ENCODE peak calls at places on chromosome 7, in six cellular contexts. I is bronchial epithelial cell, R is AG04450, N is testis, L is cardiac fibroblast, Y is psoas muscle. F is an unnamed sample.

GRCh38 chr7:41313171-41313570 is 389.7 kb downstream of the INHBA start:
- DNase-seq in I (peak; percentile 33), R (no peak), N (no peak), L (peak; percentile 9), Y (no peak), F (peak; percentile 49)

GRCh38 chr7:116727432-116728009 is 55.5 kb downstream of the MET start:
- DNase-seq in I (peak; percentile 57), R (no peak), N (no peak), L (no peak), Y (no peak), F (no peak)

GRCh38 chr7:20554072-20554471 is 61.4 kb upstream of the ABCB5 start:
- DNase-seq in I (no peak), R (no peak), N (no peak), L (no peak), Y (no peak), F (no peak)

GRCh38 chr7:114889646-114890285 is 32.1 kb upstream of the MDFIC start:
- DNase-seq in I (peak; percentile 99), R (peak; percentile 89), N (no peak), L (peak; percentile 98), Y (no peak), F (peak; percentile 100)

GRCh38 chr7:156222151-156222550 is 409.9 kb upstream of the SHH start:
- DNase-seq in I (no peak), R (no peak), N (no peak), L (no peak), Y (no peak), F (no peak)

GRCh38 chr7:159067870-159068787 is 76.5 kb downstream of the VIPR2 start:
- DNase-seq in I (no peak), R (no peak), N (peak; percentile 64), L (peak; percentile 5), Y (peak; percentile 79), F (no peak)

GRCh38 chr7:128404826-128405344 is 4.9 kb downstream of the IMPDH1 start:
- DNase-seq in I (peak; percentile 37), R (no peak), N (no peak), L (no peak), Y (no peak), F (peak; percentile 18)

GRCh38 chr7:47285860-47286491 is 295.9 kb downstream of the TNS3 start:
- DNase-seq in I (no peak), R (no peak), N (no peak), L (no peak), Y (no peak), F (peak; percentile 82)

GRCh38 chr7:158569858-158570239 is 17.8 kb downstream of the PTPRN2 start:
- DNase-seq in I (no peak), R (no peak), N (peak; percentile 27), L (no peak), Y (no peak), F (no peak)

GRCh38 chr7:42151309-42151708 is 85.7 kb downstream of the GLI3 start:
- DNase-seq in I (no peak), R (peak; percentile 27), N (peak; percentile 29), L (no peak), Y (no peak), F (peak; percentile 44)

GRCh38 chr7:46583606-46584005 is 662.5 kb upstream of the IGFBP3 start:
- DNase-seq in I (peak; percentile 75), R (no peak), N (no peak), L (peak; percentile 79), Y (no peak), F (peak; percentile 81)

GRCh38 chr7:2165610-2166594 is 66.8 kb downstream of the MAD1L1 start:
- DNase-seq in I (no peak), R (no peak), N (no peak), L (no peak), Y (no peak), F (peak; percentile 36)

GRCh38 chr7:101686030-101686429 is 56.9 kb upstream of the MYL10 start:
- DNase-seq in I (no peak), R (no peak), N (no peak), L (no peak), Y (no peak), F (no peak)

GRCh38 chr7:30771859-30772429 is 727 bp downstream of the MINDY4 start:
- DNase-seq in I (no peak), R (no peak), N (no peak), L (peak; percentile 22), Y (no peak), F (no peak)

GRCh38 chr7:70920886-70921285 is 211.1 kb upstream of the GALNT17 start:
- DNase-seq in I (no peak), R (no peak), N (no peak), L (no peak), Y (no peak), F (no peak)

GRCh38 chr7:5282464-5283316 is at the start of gene SLC29A4:
- DNase-seq in I (no peak), R (no peak), N (peak; percentile 57), L (no peak), Y (peak; percentile 51), F (no peak)

GRCh38 chr7:22430457-22430856 is 69.5 kb downstream of the STEAP1B start:
- DNase-seq in I (peak; percentile 99), R (peak; percentile 20), N (no peak), L (peak; percentile 92), Y (no peak), F (peak; percentile 76)

GRCh38 chr7:41003031-41003925 is 699.6 kb downstream of the INHBA start:
- DNase-seq in I (peak; percentile 52), R (no peak), N (peak; percentile 82), L (peak; percentile 77), Y (peak; percentile 34), F (peak; percentile 65)

GRCh38 chr7:2201686-2202360 is 30.9 kb downstream of the MAD1L1 start:
- DNase-seq in I (no peak), R (no peak), N (no peak), L (no peak), Y (no peak), F (no peak)

DNA sequence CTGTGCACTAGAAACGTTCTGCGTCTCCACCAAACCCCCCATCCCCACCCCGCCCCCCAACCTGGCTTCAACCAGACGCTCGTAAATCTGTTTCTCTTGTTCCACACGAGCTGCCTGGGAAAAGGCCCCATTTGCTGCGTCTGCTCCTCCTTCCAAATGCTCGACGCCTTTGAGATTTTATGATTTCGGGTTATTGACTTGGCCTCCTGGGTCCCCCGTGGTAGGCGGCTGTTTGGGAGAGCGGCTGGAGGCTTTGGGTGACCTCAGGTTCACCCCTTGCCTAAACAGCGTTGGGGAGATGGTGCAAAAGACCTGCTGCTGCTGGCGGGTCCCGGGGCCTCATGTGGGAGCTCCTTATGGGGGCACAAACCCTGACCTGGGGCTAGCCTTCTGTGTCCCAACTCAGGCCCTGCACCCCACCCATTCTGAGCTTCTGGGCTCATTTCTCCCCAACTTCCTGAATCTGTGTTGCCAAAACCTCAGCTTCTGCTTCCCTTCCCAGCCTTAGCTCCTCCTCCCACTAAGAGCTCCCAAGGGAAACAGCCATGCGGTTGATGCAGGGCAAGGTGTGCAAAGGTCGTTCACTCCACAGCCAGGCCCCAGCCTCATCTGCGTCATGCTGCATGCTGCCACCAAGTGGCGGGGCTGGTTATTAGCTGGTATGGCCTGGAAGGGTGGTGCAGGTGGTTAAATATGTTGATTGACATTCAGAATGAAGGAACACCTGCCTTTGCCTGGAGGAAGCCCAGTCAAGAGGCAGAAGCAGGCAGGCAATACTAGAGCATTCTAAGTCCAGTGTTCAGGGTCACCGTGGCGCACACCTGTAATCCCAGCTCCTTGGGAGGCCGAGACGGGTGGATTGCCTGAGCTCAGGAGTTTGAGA is 49.1 kb upstream of the ELN start:
- DNase-seq in I (peak; percentile 20), R (no peak), N (no peak), L (peak; percentile 50), Y (peak; percentile 69), F (peak; percentile 86)
- TF ChIP-seq CTCF in I (peak; percentile 46), R (peak; percentile 37), N (no peak), L (peak; percentile 53), Y (peak; percentile 62), F (peak; percentile 53)

GRCh38 chr7:44112997-44113763 is 9.0 kb downstream of the AEBP1 start:
- DNase-seq in I (no peak), R (no peak), N (no peak), L (no peak), Y (no peak), F (no peak)

GRCh38 chr7:44113764-44114354 is 9.5 kb downstream of the POLD2 start:
- DNase-seq in I (no peak), R (no peak), N (no peak), L (no peak), Y (no peak), F (no peak)

GRCh38 chr7:44110724-44111635 is 6.8 kb downstream of the AEBP1 start:
- DNase-seq in I (no peak), R (no peak), N (no peak), L (no peak), Y (no peak), F (no peak)

GRCh38 chr7:44111759-44112158 is 7.6 kb downstream of the AEBP1 start:
- DNase-seq in I (no peak), R (no peak), N (no peak), L (no peak), Y (no peak), F (no peak)

GRCh38 chr7:44112231-44112996 is 8.3 kb downstream of the AEBP1 start:
- DNase-seq in I (no peak), R (no peak), N (no peak), L (no peak), Y (no peak), F (no peak)
- H3K4me3 ChIP-seq in I (no peak overlapping the region), R (no peak overlapping the region), N (no peak overlapping the region), L (no peak overlapping the region), Y (no peak overlapping the region), F (no peak overlapping the region)

GRCh38 chr7:34115503-34115902 is 210.2 kb downstream of the BMPER start:
- DNase-seq in I (no peak), R (no peak), N (no peak), L (no peak), Y (no peak), F (no peak)
- TF ChIP-seq CTCF in I (no peak), R (no peak), N (no peak), L (no peak), Y (no peak), F (no peak)

DNA sequence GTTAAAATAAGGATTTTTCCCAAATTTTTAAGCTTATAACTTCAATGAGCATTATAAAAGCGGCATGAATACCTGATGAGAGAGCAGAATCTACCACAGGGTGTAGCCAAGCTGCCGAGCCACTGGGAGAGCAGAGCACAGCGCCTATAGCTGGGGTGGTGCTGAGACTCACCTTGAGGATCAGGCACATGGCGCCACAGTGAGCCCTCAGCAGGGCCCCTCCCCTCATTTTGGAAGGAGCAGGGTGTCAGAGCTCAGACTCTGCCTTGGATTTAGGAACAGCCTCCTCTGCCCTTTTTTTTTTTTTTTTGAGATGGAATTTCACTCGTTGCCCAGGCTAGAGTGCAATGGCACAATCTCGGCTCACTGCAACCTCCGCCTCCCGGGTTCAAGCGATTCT is 118.6 kb downstream of the SRPK2 start:
- DNase-seq in I (no peak), R (no peak), N (no peak), L (no peak), Y (no peak), F (no peak)
- H3K4me3 ChIP-seq in I (no peak overlapping the region), R (no peak overlapping the region), N (no peak overlapping the region), L (no peak overlapping the region), Y (peak overlapping the region; percentile 73), F (no peak overlapping the region)

F was measured in fibroblast of mammary gland.